ENCODE peak calls at places on chromosome 11, in seven cellular contexts. P, R, J, Q, C, H and Y are unnamed samples.

GRCh38 chr11:24134879-24135588 is 361.8 kb upstream of the LUZP2 start:
- DNase-seq in P (no peak), R (no peak), J (no peak), Q (no peak), C (no peak), H (no peak), Y (no peak)

GRCh38 chr11:100824041-100824440 is 137.0 kb downstream of the ARHGAP42 start:
- DNase-seq in P (no peak), R (no peak), J (peak; percentile 32), Q (no peak), C (no peak), H (no peak), Y (no peak)

GRCh38 chr11:42552786-42553185 is 759.0 kb upstream of the API5 start:
- DNase-seq in P (no peak), R (no peak), J (no peak), Q (no peak), C (no peak), H (no peak), Y (no peak)

GRCh38 chr11:69634069-69634468 is 6.9 kb upstream of the CCND1 start:
- DNase-seq in P (no peak), R (no peak), J (no peak), Q (no peak), C (no peak), H (no peak), Y (no peak)

GRCh38 chr11:35563413-35564245 is 38.2 kb upstream of the PAMR1 start:
- DNase-seq in P (no peak), R (no peak), J (peak; percentile 67), Q (no peak), C (no peak), H (no peak), Y (no peak)

GRCh38 chr11:78399136-78399535 is 18.5 kb downstream of the GAB2 start:
- DNase-seq in P (no peak), R (no peak), J (no peak), Q (no peak), C (no peak), H (no peak), Y (no peak)

GRCh38 chr11:74731301-74732094 is at the start of gene CHRDL2:
- DNase-seq in P (peak; percentile 35), R (peak; percentile 82), J (peak; percentile 40), Q (peak; percentile 57), C (no peak), H (no peak), Y (no peak)

GRCh38 chr11:20443596-20443995 is 56.1 kb downstream of the PRMT3 start:
- DNase-seq in P (peak; percentile 36), R (peak; percentile 17), J (peak; percentile 26), Q (no peak), C (no peak), H (no peak), Y (no peak)

GRCh38 chr11:72685560-72686480 is 11.6 kb upstream of the PDE2A start:
- DNase-seq in P (no peak), R (peak; percentile 66), J (peak; percentile 86), Q (peak; percentile 77), C (no peak), H (peak; percentile 48), Y (no peak)

GRCh38 chr11:69130586-69131566 is 24.9 kb upstream of the SMIM38 start:
- DNase-seq in P (no peak), R (no peak), J (no peak), Q (no peak), C (no peak), H (no peak), Y (no peak)

GRCh38 chr11:9738126-9738525 is 74.2 kb downstream of the SWAP70 start:
- DNase-seq in P (no peak), R (no peak), J (no peak), Q (no peak), C (no peak), H (no peak), Y (no peak)

GRCh38 chr11:74014880-74015279 is 6.0 kb upstream of the UCP3 start:
- DNase-seq in P (no peak), R (no peak), J (no peak), Q (no peak), C (no peak), H (no peak), Y (no peak)

GRCh38 chr11:61041755-61042518 is 60.4 kb upstream of the CD5 start:
- DNase-seq in P (no peak), R (no peak), J (no peak), Q (no peak), C (no peak), H (peak; percentile 34), Y (no peak)

GRCh38 chr11:62144641-62145255 is 20.9 kb downstream of the INCENP start:
- DNase-seq in P (no peak), R (peak; percentile 10), J (no peak), Q (no peak), C (peak; percentile 38), H (no peak), Y (no peak)

GRCh38 chr11:82862379-82862778 is 37.9 kb downstream of the PRCP start:
- DNase-seq in P (no peak), R (no peak), J (no peak), Q (no peak), C (no peak), H (no peak), Y (no peak)

GRCh38 chr11:115170133-115170815 is 333.9 kb downstream of the CADM1 start:
- DNase-seq in P (peak; percentile 30), R (peak; percentile 47), J (peak; percentile 24), Q (no peak), C (no peak), H (peak; percentile 33), Y (no peak)

GRCh38 chr11:49221112-49221511 is 12.7 kb upstream of the FOLH1 start:
- DNase-seq in P (no peak), R (no peak), J (no peak), Q (no peak), C (no peak), H (no peak), Y (no peak)

GRCh38 chr11:130827697-130828377 is 88.4 kb downstream of the SNX19 start:
- DNase-seq in P (peak; percentile 83), R (peak; percentile 53), J (peak; percentile 79), Q (peak; percentile 80), C (no peak), H (peak; percentile 54), Y (no peak)

GRCh38 chr11:17376493-17376892 is 12.0 kb downstream of the KCNJ11 start:
- DNase-seq in P (peak; percentile 25), R (no peak), J (no peak), Q (no peak), C (no peak), H (no peak), Y (no peak)

GRCh38 chr11:86228967-86229330 is 15.6 kb upstream of the EED start:
- DNase-seq in P (peak; percentile 21), R (no peak), J (no peak), Q (no peak), C (no peak), H (no peak), Y (no peak)

GRCh38 chr11:74771139-74771538 is 22.5 kb downstream of the RNF169 start:
- DNase-seq in P (no peak), R (no peak), J (no peak), Q (no peak), C (no peak), H (no peak), Y (no peak)

GRCh38 chr11:120024046-120024445 is 113.9 kb downstream of the TRIM29 start:
- DNase-seq in P (no peak), R (no peak), J (no peak), Q (no peak), C (no peak), H (no peak), Y (no peak)

GRCh38 chr11:125401746-125402145 is 94.3 kb downstream of the FEZ1 start:
- DNase-seq in P (no peak), R (no peak), J (peak; percentile 37), Q (peak; percentile 92), C (no peak), H (peak; percentile 30), Y (no peak)

GRCh38 chr11:123425367-123425766 is 4.7 kb upstream of the GRAMD1B start:
- DNase-seq in P (no peak), R (no peak), J (no peak), Q (no peak), C (no peak), H (no peak), Y (no peak)
- TF ChIP-seq CTCF in P (no peak), R (no peak), J (no peak), Q (no peak), C (no peak), H (no peak), Y (no peak)

GRCh38 chr11:57001674-57002401 is 13.1 kb downstream of the OR5AK2 start:
- DNase-seq in P (peak; percentile 6), R (no peak), J (no peak), Q (no peak), C (no peak), H (no peak), Y (no peak)
- TF ChIP-seq CTCF in P (no peak), R (peak; percentile 63), J (peak; percentile 46), Q (no peak), C (no peak), H (no peak), Y (no peak)

GRCh38 chr11:65067446-65067845 is 9.1 kb upstream of the NAALADL1 start:
- DNase-seq in P (no peak), R (no peak), J (no peak), Q (no peak), C (no peak), H (no peak), Y (no peak)
- TF ChIP-seq CTCF in P (no peak), R (no peak), J (no peak), Q (no peak), C (no peak), H (no peak), Y (no peak)

GRCh38 chr11:111554532-111554931 is 14.0 kb downstream of the LAYN start:
- DNase-seq in P (peak; percentile 93), R (no peak), J (no peak), Q (no peak), C (no peak), H (no peak), Y (no peak)

GRCh38 chr11:111560785-111561184 is 20.3 kb downstream of the LAYN start:
- DNase-seq in P (no peak), R (no peak), J (no peak), Q (no peak), C (no peak), H (no peak), Y (no peak)

GRCh38 chr11:111555255-111555654 is 14.7 kb downstream of the LAYN start:
- DNase-seq in P (peak; percentile 94), R (no peak), J (peak; percentile 76), Q (no peak), C (no peak), H (no peak), Y (no peak)

GRCh38 chr11:111559791-111560190 is 19.3 kb downstream of the LAYN start:
- DNase-seq in P (no peak), R (no peak), J (no peak), Q (no peak), C (no peak), H (no peak), Y (no peak)

DNA sequence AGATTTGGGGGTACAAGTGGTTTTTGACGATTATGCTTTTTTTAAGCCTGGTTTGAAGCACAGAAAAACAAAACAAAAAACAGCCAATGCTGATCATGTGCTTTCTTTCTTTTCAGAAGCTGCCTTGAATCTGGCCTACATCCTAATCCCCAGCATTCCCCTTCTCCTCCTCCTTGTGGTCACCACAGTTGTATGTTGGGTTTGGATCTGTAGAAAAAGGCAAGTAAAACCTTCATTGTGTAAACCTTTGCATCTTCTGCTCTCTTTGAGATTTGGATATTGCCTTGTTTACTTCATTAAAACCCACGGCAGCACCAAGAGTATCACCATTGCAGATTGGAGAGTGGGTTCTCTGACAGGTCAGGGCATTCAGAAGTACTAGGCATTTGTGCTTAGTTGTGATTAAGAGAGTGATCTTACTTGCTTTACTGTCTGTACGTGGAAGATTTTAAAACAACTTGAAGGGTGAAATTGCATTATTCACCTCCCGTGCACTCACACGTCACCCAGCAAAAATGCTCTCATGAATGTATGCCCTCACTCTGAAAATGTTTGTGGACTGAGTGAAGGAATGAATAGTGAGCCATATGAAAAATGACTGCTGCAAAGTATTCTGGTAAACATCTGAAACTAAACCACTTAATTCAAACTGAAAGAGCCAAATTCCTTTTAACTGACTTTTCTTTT is 17.0 kb downstream of the LAYN start:
- DNase-seq in P (peak; percentile 92), R (no peak), J (peak; percentile 98), Q (no peak), C (no peak), H (no peak), Y (no peak)
- TF ChIP-seq CTCF in P (no peak), R (peak; percentile 15), J (peak; percentile 41), Q (no peak), C (no peak), H (no peak), Y (no peak)